ENCODE peak calls at places on chromosomes 5 and 9, in five cellular contexts. V, G, H, Z and X are unnamed samples.

GRCh38 chr9:80012557-80013330 is 441.0 kb downstream of the TLE4 start:
- DNase-seq in V (no peak), G (no peak), H (no peak), Z (no peak), X (no peak)

GRCh38 chr5:14213253-14213652 is 70.1 kb downstream of the TRIO start:
- DNase-seq in V (no peak), G (no peak), H (no peak), Z (no peak), X (no peak)

GRCh38 chr9:34510032-34510431 is 12.8 kb downstream of the ENHO start:
- DNase-seq in V (no peak), G (no peak), H (no peak), Z (no peak), X (no peak)

GRCh38 chr5:83265318-83265717 is 188.0 kb downstream of the XRCC4 start:
- DNase-seq in V (no peak), G (no peak), H (no peak), Z (peak; percentile 13), X (peak; percentile 71)

GRCh38 chr5:116572375-116573278 is 2.0 kb downstream of the SEMA6A start:
- DNase-seq in V (no peak), G (no peak), H (no peak), Z (no peak), X (no peak)

GRCh38 chr9:111287127-111287526 is 42.9 kb downstream of the OR2K2 start:
- DNase-seq in V (no peak), G (peak; percentile 61), H (no peak), Z (peak; percentile 72), X (peak; percentile 39)

GRCh38 chr5:175711472-175712312 is 53.8 kb downstream of the HRH2 start:
- DNase-seq in V (no peak), G (no peak), H (no peak), Z (no peak), X (no peak)

GRCh38 chr5:171676286-171676944 is 109.2 kb upstream of the SMIM23 start:
- DNase-seq in V (no peak), G (no peak), H (no peak), Z (no peak), X (no peak)

GRCh38 chr5:6753851-6754250 is 40.6 kb downstream of the TENT4A start:
- DNase-seq in V (no peak), G (no peak), H (no peak), Z (no peak), X (no peak)

GRCh38 chr9:112601646-112602045 is 115.0 kb downstream of the KIAA1958 start:
- DNase-seq in V (no peak), G (peak; percentile 6), H (no peak), Z (peak; percentile 32), X (no peak)

GRCh38 chr5:104778-105296 is 12.9 kb downstream of the PLEKHG4B start:
- DNase-seq in V (no peak), G (no peak), H (no peak), Z (no peak), X (no peak)

GRCh38 chr9:113139225-113139829 is 11.5 kb upstream of the SLC31A2 start:
- DNase-seq in V (no peak), G (no peak), H (no peak), Z (no peak), X (no peak)